ENCODE peak calls at places on chromosomes 3 and 15, in seven cellular contexts. D is NB4, S is nephron progenitor cell, R is fibroblast of the aortic adventitia, O is mucosa of gallbladder, T is T47D, K is HTR-8/SVneo. H is an unnamed sample.

GRCh38 chr3:132626955-132627354 is 29.9 kb downstream of the ACKR4 start:
- DNase-seq in S (no peak), T (no peak), O (no peak), R (no peak), D (no peak), K (no peak), H (no peak)

GRCh38 chr3:71369733-71370391 is 213.7 kb downstream of the FOXP1 start:
- DNase-seq in O (no peak), K (no peak), S (no peak), D (no peak), R (peak), T (no peak), H (no peak)

GRCh38 chr3:85342915-85343314 is 384.1 kb downstream of the CADM2 start:
- DNase-seq in S (no peak), T (peak), O (no peak), D (peak), K (peak), R (no peak), H (peak)

GRCh38 chr3:122679467-122680291 is 960 bp upstream of the PARP14 start:
- DNase-seq in S (peak), O (no peak), R (peak), T (peak), K (no peak), D (peak), H (peak)

GRCh38 chr15:89101302-89102191 is 13.3 kb downstream of the ABHD2 start:
- DNase-seq in D (no peak), K (peak), S (no peak), R (peak), T (no peak), O (peak), H (no peak)

GRCh38 chr15:57732526-57733331 is 26.2 kb downstream of the POLR2M start:
- DNase-seq in D (peak), T (peak), K (peak), R (peak), S (peak), O (peak), H (peak)

GRCh38 chr3:171542976-171543375 is 82.8 kb upstream of the TNIK start:
- DNase-seq in K (no peak), O (no peak), D (no peak), R (no peak), T (peak), S (no peak), H (no peak)

GRCh38 chr3:10867384-10867783 is 51.4 kb downstream of the SLC6A11 start:
- DNase-seq in T (peak), D (peak), K (peak), R (peak), S (peak), O (no peak), H (peak)

GRCh38 chr3:129490273-129490675 is 38.2 kb upstream of the RHO start:
- DNase-seq in T (peak), K (peak), O (peak), R (peak), S (peak), D (peak), H (peak)

GRCh38 chr3:3145831-3146230 is 19.1 kb downstream of the TRNT1 start:
- DNase-seq in R (peak), S (no peak), D (no peak), K (no peak), O (no peak), T (no peak), H (no peak)

GRCh38 chr15:68691667-68692066 is 112.9 kb downstream of the CORO2B start:
- DNase-seq in K (no peak), O (peak), T (peak), S (no peak), R (no peak), D (peak), H (no peak)

GRCh38 chr15:53758412-53758811 is 1.1 kb downstream of the WDR72 start:
- DNase-seq in D (no peak), R (no peak), T (no peak), K (no peak), S (no peak), O (no peak), H (no peak)

GRCh38 chr3:129942296-129942695 is 32.2 kb upstream of the TRH start:
- DNase-seq in D (peak), R (peak), O (peak), T (peak), S (peak), K (peak), H (peak)

GRCh38 chr3:52783211-52783555 is 5.8 kb downstream of the ITIH1 start:
- DNase-seq in R (peak), K (no peak), O (no peak), T (no peak), D (peak), S (no peak), H (no peak)

GRCh38 chr3:73072634-73073033 is 11.2 kb downstream of the EBLN2 start:
- DNase-seq in D (peak), K (no peak), O (no peak), T (no peak), R (no peak), S (no peak), H (no peak)

GRCh38 chr3:157906627-157907026 is 199.6 kb downstream of the SHOX2 start:
- DNase-seq in T (peak), R (peak), O (no peak), D (no peak), S (no peak), K (no peak), H (no peak)

GRCh38 chr3:182370949-182371348 is 422.4 kb upstream of the ATP11B start:
- DNase-seq in S (no peak), R (no peak), T (no peak), D (no peak), K (no peak), O (no peak), H (no peak)

GRCh38 chr3:69959581-69959980 is 40.0 kb upstream of the SAMMSON start:
- DNase-seq in K (no peak), R (no peak), D (no peak), T (no peak), O (no peak), S (no peak), H (no peak)

GRCh38 chr3:165744025-165744424 is 93.2 kb downstream of the BCHE start:
- DNase-seq in O (no peak), K (no peak), D (no peak), S (no peak), R (no peak), T (no peak), H (no peak)

GRCh38 chr3:72836923-72837322 is 11.3 kb downstream of the SHQ1 start:
- DNase-seq in O (peak), S (no peak), D (no peak), T (no peak), R (peak), K (no peak), H (no peak)

GRCh38 chr15:65054333-65055200 is 9.4 kb downstream of the SLC51B start:
- DNase-seq in K (peak), R (peak), O (peak), T (peak), S (peak), D (peak), H (peak)

GRCh38 chr3:123261666-123262065 is 59.9 kb downstream of the SEC22A start:
- DNase-seq in D (no peak), S (no peak), T (no peak), O (no peak), K (no peak), R (no peak), H (no peak)

GRCh38 chr15:81336568-81336967 is 12.6 kb upstream of the STARD5 start:
- DNase-seq in R (peak), K (no peak), T (peak), S (no peak), D (peak), O (no peak), H (no peak)

GRCh38 chr15:94230436-94230885 is 900 bp upstream of the MCTP2 start:
- DNase-seq in R (no peak), K (no peak), O (no peak), D (peak), T (no peak), S (no peak), H (peak)